ENCODE peak calls at places on chromosomes 5 and 9, in ten cellular contexts. M is astrocyte of the hippocampus, F is Calu3, H is T-helper 2 cell, N is AG08396, S is amniotic stem cell, U is anterior cingulate cortex, P is left lobe of liver, A is HT1080, O is heart right ventricle. R is an unnamed sample.

GRCh38 chr5:167892352-167893115 is 398.9 kb upstream of the WWC1 start:
- DNase-seq in M (no peak), F (no peak), H (no peak), N (no peak), S (no peak), U (no peak), P (no peak), A (no peak), O (no peak), R (no peak)

GRCh38 chr5:103092676-103093075 is 27.3 kb downstream of the GIN1 start:
- DNase-seq in M (no peak), F (no peak), H (no peak), N (no peak), S (no peak), U (no peak), P (no peak), A (no peak), O (no peak), R (no peak)

GRCh38 chr5:172550096-172550765 is 90.8 kb upstream of the NEURL1B start:
- DNase-seq in M (no peak), F (no peak), H (no peak), N (no peak), S (no peak), U (no peak), P (no peak), A (no peak), O (no peak), R (no peak)

GRCh38 chr5:93022770-93023169 is 558.2 kb downstream of the NR2F1-AS1 start:
- DNase-seq in M (no peak), F (no peak), H (no peak), N (no peak), S (no peak), U (no peak), P (no peak), A (no peak), O (no peak), R (no peak)

GRCh38 chr9:15211160-15211993 is 95.6 kb downstream of the TTC39B start:
- DNase-seq in M (peak), F (peak), H (no peak), N (peak), S (peak), U (peak), P (no peak), A (peak), O (peak), R (peak)

GRCh38 chr5:173922527-173922926 is 34.4 kb downstream of the CPEB4 start:
- DNase-seq in M (no peak), F (no peak), H (no peak), N (no peak), S (no peak), U (no peak), P (no peak), A (no peak), O (no peak), R (no peak)

GRCh38 chr5:90560771-90561170 is 2.2 kb downstream of the ADGRV1 start:
- DNase-seq in M (no peak), F (no peak), H (no peak), N (no peak), S (no peak), U (no peak), P (no peak), A (no peak), O (no peak), R (no peak)

GRCh38 chr5:14871084-14871572 is 450 bp downstream of the ANKH start:
- DNase-seq in M (no peak), F (peak), H (no peak), N (no peak), S (no peak), U (peak), P (peak), A (peak), O (peak), R (peak)